ENCODE peak calls at places on chromosomes 16 and 17, in eight cellular contexts. P is AG04449, C is tibial nerve, L is left ventricle myocardium inferior, E is neural progenitor cell, J is OCI-LY7, Z is mucosa of descending colon, I is cardiac muscle cell. K is an unnamed sample.

GRCh38 chr16:30472328-30472942 is at the start of gene ITGAL:
- DNase-seq in P (no peak), J (peak), L (peak), I (no peak), E (no peak), C (no peak), Z (peak), K (no peak)

GRCh38 chr16:12747261-12747660 is 56.4 kb downstream of the CPPED1 start:
- DNase-seq in C (no peak), E (no peak), J (no peak), L (no peak), P (no peak), Z (no peak), I (no peak), K (no peak)

GRCh38 chr16:49856741-49857330 is 924 bp upstream of the ZNF423 start:
- DNase-seq in J (peak), E (peak), P (peak), C (peak), L (peak), I (peak), Z (peak), K (no peak)

GRCh38 chr16:74999683-75000480 is 1.1 kb downstream of the ZNRF1 start:
- DNase-seq in L (peak), C (no peak), P (no peak), J (peak), I (peak), E (peak), Z (peak), K (no peak)

GRCh38 chr17:57888311-57889216 is 38.7 kb upstream of the MRPS23 start:
- DNase-seq in E (no peak), I (no peak), J (no peak), L (no peak), Z (peak), C (no peak), P (no peak), K (no peak)

GRCh38 chr16:67529639-67530012 is 997 bp downstream of the RIPOR1 start:
- DNase-seq in E (peak), J (peak), Z (peak), I (peak), C (no peak), L (no peak), P (no peak), K (no peak)

GRCh38 chr16:30491744-30492308 is 19.3 kb downstream of the ITGAL start:
- DNase-seq in E (no peak), Z (no peak), I (peak), P (no peak), L (no peak), C (no peak), J (no peak), K (peak)

GRCh38 chr16:66401610-66402009 is 25.5 kb upstream of the BEAN1 start:
- DNase-seq in L (no peak), J (no peak), E (no peak), I (no peak), C (no peak), P (no peak), Z (no peak), K (no peak)

GRCh38 chr16:2471016-2471652 is at the start of gene NTN3:
- DNase-seq in I (no peak), E (peak), L (no peak), C (no peak), J (peak), P (no peak), Z (no peak), K (no peak)

GRCh38 chr17:47694818-47695663 is 1.1 kb downstream of the TBKBP1 start:
- DNase-seq in L (peak), C (peak), E (peak), Z (peak), I (peak), P (no peak), J (peak), K (no peak)

GRCh38 chr17:69147460-69147859 is 5.8 kb upstream of the ABCA6 start:
- DNase-seq in I (no peak), E (no peak), Z (no peak), L (no peak), C (no peak), P (no peak), J (no peak), K (no peak)

GRCh38 chr17:45320931-45321461 is 4.2 kb upstream of the MAP3K14 start:
- DNase-seq in E (no peak), P (peak), I (peak), L (no peak), C (no peak), Z (no peak), J (no peak), K (peak)

GRCh38 chr16:56196381-56196780 is 5.1 kb downstream of the GNAO1 start:
- DNase-seq in E (no peak), Z (no peak), C (no peak), P (no peak), L (no peak), I (no peak), J (no peak), K (no peak)

GRCh38 chr17:14306602-14307001 is 5.7 kb downstream of the HS3ST3B1 start:
- DNase-seq in I (no peak), P (no peak), E (no peak), L (no peak), J (no peak), C (no peak), Z (no peak), K (no peak)

GRCh38 chr16:69804283-69804682 is 42.2 kb downstream of the WWP2 start:
- DNase-seq in E (no peak), J (no peak), P (no peak), C (no peak), L (no peak), I (no peak), Z (no peak), K (no peak)

GRCh38 chr16:69799601-69800000 is 37.5 kb downstream of the WWP2 start:
- DNase-seq in L (no peak), C (no peak), I (no peak), Z (no peak), P (no peak), E (no peak), J (no peak), K (no peak)

GRCh38 chr16:69796285-69797118 is 34.4 kb downstream of the WWP2 start:
- DNase-seq in Z (no peak), C (no peak), I (peak), P (no peak), L (no peak), J (peak), E (peak), K (peak)

GRCh38 chr16:69793521-69793920 is 31.4 kb downstream of the WWP2 start:
- DNase-seq in Z (no peak), I (no peak), E (no peak), P (no peak), J (no peak), L (no peak), C (no peak), K (no peak)

GRCh38 chr16:69798466-69798865 is 36.3 kb downstream of the WWP2 start:
- DNase-seq in J (no peak), I (peak), Z (no peak), L (no peak), C (no peak), P (no peak), E (peak), K (no peak)
- TF ChIP-seq CTCF in J (peak), I (peak), Z (no peak), L (peak), C (peak), P (peak), E (peak), K (peak)

DNA sequence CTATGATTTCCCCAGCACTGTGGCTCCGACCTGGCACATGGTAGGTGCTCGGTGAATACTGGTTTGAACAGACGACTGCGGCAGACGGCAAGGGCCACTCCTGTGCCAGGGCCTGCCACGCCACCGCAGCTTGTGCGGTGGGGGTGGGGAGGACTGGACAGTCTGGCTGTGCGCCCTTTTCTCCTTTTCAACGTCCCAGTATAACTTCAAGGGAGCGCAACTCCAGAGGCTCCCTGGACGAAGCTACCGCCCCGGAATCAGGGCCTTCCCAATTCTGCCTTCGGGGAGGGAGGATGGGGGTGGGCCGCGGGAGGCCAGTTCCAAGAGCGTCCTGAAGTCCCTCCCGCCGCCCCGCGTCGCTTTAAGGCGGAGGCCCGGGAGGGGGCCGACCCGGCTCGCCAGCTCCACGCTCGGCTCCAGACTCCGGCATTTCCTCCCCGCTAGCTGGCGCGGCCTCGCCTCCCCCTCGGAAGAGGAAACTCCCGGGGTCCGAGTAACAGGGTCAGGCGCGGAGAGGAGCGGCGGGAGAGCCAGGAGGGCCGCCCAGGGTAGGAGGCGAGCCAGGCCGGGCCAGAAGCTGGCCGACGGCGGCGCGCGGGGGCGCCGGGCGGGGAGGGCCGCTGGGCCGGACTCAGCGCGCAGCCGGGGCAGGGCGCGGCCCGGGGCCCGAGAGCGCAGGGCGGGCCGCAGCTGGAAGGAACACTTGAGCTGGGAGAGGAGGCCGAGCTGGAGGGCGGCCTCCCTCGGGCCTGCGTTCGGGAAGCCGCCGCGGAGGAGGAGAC is at the start of gene ITPRIPL2:
- DNase-seq in Z (peak), I (peak), E (peak), L (peak), P (no peak), J (no peak), C (peak), K (no peak)
- H3K4me3 ChIP-seq in Z (peak), I (peak), E (peak), L (peak), P (peak), J (no peak), C (peak), K (peak)

DNA sequence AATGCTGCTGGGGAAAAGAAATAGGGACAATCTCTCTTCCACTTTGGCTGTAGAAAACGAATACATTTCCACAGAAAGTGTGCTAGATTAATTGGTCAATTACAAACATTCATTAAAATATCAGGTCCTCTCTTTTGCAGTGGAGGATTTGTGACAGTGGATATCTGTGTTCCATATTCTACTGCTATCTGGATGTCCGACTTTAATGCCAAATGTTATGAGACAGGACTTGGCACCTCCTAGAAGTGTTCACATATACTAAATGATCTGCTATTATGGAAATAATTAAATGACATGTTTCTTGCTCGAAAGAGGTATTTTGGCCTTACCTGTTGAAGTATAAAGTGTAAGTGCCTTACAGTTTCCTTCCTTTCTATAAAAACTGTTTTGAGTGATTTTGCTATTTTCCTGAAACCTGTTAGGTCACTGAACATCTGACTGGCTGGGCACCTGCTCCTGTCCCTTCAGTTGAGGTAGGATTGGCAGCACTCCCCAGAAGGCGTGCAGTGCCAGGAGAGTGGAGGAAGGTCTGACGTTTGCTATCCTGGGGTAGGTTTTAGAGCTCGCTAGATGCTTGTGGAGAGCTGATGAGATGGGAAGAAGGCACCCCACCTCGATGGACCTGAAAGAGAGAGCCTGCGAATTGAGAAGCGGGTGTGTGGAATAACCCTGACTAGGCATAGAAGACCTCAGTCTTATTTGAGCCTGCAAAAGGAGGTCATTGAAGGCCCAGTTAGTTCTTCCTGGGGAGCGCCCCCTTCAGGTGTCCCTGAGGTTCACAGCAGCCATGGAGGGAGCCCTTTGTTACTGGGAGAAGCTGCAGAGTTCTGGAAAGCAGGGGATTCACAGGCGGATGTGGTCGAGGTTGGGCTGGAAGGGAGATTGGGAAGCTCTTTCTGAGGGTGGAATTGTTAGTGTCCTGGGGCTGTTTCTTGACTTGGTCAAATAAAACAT is 159.4 kb upstream of the ZNF267 start:
- DNase-seq in I (peak), E (peak), P (no peak), L (no peak), Z (no peak), C (no peak), J (no peak), K (no peak)
- TF ChIP-seq CTCF in I (peak), E (peak), P (peak), L (no peak), Z (no peak), C (no peak), J (peak), K (peak)

GRCh38 chr17:27459433-27459832 is 3.2 kb downstream of the KSR1 start:
- DNase-seq in L (no peak), C (no peak), E (no peak), Z (no peak), P (no peak), J (no peak), I (peak), K (no peak)

GRCh38 chr17:27457731-27458523 is 1.7 kb downstream of the KSR1 start:
- DNase-seq in Z (no peak), I (peak), C (no peak), J (no peak), L (no peak), E (peak), P (no peak), K (no peak)

GRCh38 chr17:27456681-27457404 is 595 bp downstream of the KSR1 start:
- DNase-seq in C (no peak), I (no peak), Z (peak), E (peak), P (no peak), L (peak), J (no peak), K (no peak)

GRCh38 chr17:27457405-27457730 is 1.1 kb downstream of the KSR1 start:
- DNase-seq in Z (no peak), L (no peak), J (no peak), I (no peak), C (no peak), P (no peak), E (no peak), K (no peak)

GRCh38 chr17:27458524-27458908 is 2.3 kb downstream of the KSR1 start:
- DNase-seq in J (no peak), Z (no peak), I (no peak), E (no peak), L (no peak), C (no peak), P (no peak), K (no peak)
- H3K4me3 ChIP-seq in J (no peak), Z (no peak), I (no peak), E (peak), L (peak), C (no peak), P (peak), K (no peak)

DNA sequence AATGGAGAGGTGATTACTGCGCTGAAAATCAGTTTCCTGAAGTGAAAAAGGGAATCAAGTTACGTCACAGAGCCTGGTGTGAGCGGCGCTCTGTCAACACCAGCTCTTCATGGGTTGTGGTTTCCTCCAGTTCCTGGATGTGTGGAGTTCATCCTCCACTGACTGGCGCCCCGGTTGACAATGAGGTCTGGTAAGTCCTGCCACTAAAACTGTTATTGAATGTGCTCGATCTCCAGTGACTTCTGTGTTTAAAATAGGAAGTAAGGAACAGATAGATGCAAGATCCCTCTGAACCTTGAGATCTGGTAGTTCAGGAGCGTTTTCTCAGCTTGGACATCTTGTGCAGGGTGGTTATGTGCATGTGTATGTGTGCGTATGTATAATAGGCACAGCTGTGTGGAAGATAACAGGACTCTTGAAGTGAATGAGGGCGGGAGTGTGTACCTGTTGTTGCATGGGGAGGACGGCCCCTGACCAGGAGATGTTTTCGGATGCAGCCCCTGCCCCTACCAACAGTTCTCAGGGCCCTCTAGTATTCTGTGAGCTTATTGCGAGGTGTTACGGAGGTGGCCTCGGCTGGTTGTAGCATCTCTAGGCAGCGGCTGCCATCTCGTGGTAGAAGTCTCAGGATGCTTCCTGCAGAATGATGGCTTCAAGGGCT is 22.0 kb upstream of the GOT2 start:
- DNase-seq in P (no peak), L (peak), I (peak), E (peak), C (peak), J (peak), Z (peak), K (peak)
- TF ChIP-seq CTCF in P (peak), L (peak), I (peak), E (peak), C (peak), J (peak), Z (peak), K (peak)

GRCh38 chr17:7838291-7839075 is 4.5 kb downstream of the KDM6B start:
- DNase-seq in L (no peak), J (peak), P (no peak), E (peak), Z (peak), C (no peak), I (peak), K (no peak)

GRCh38 chr17:7840875-7841274 is 6.9 kb downstream of the KDM6B start:
- DNase-seq in I (no peak), E (no peak), C (no peak), J (no peak), Z (no peak), L (no peak), P (no peak), K (no peak)

GRCh38 chr17:7839890-7840260 is 5.9 kb downstream of the KDM6B start:
- DNase-seq in I (peak), L (no peak), E (peak), P (no peak), Z (peak), J (peak), C (no peak), K (no peak)

GRCh38 chr17:7840441-7840840 is 6.4 kb downstream of the KDM6B start:
- DNase-seq in C (no peak), I (no peak), E (peak), L (no peak), J (no peak), P (no peak), Z (no peak), K (no peak)

GRCh38 chr17:7839199-7839889 is 5.3 kb downstream of the KDM6B start:
- DNase-seq in P (no peak), E (no peak), J (peak), C (no peak), I (no peak), L (no peak), Z (peak), K (no peak)
- H3K4me3 ChIP-seq in P (peak), E (peak), J (peak), C (no peak), I (no peak), L (peak), Z (no peak), K (no peak)

GRCh38 chr16:28283798-28284577 is 8.3 kb upstream of the SBK1 start:
- DNase-seq in C (no peak), P (no peak), J (no peak), E (no peak), I (peak), L (no peak), Z (no peak), K (no peak)
- TF ChIP-seq CTCF in C (no peak), P (no peak), J (no peak), E (no peak), I (no peak), L (no peak), Z (no peak), K (no peak)